ENCODE peak calls at places on chromosome 18, in nine cellular contexts. E is effector memory CD4-positive, alpha-beta T cell; H is H7; T is GM23248; S is Peyer's patch; B is neural progenitor cell; N is CD8-positive, alpha-beta memory T cell; K is heart right ventricle; Z is astrocyte of the cerebellum. I is an unnamed sample.

GRCh38 chr18:9876867-9877654 is 8.7 kb upstream of the TXNDC2 start:
- DNase-seq in S (no peak), Z (peak; percentile 22), E (no peak), T (peak; percentile 89), H (no peak), B (peak; percentile 66), N (no peak), K (no peak), I (peak; percentile 68)

GRCh38 chr18:50830544-50830943 is 10.7 kb upstream of the MRO start:
- DNase-seq in E (no peak), H (no peak), N (no peak), Z (no peak), K (no peak), B (no peak), S (no peak), T (no peak), I (no peak)

GRCh38 chr18:23391156-23391555 is 61.9 kb upstream of the RIOK3 start:
- DNase-seq in H (no peak), S (no peak), B (no peak), E (no peak), T (no peak), Z (no peak), K (no peak), N (no peak), I (no peak)

GRCh38 chr18:31217038-31217437 is 54.4 kb upstream of the DSC1 start:
- DNase-seq in T (no peak), E (no peak), Z (no peak), N (no peak), H (no peak), B (peak; percentile 26), K (no peak), S (no peak), I (no peak)

GRCh38 chr18:448116-448515 is 52.4 kb downstream of the COLEC12 start:
- DNase-seq in T (no peak), Z (no peak), B (no peak), E (no peak), K (no peak), N (no peak), H (no peak), S (no peak), I (no peak)

GRCh38 chr18:8977166-8977565 is 125.3 kb upstream of the NDUFV2 start:
- DNase-seq in S (no peak), E (no peak), K (no peak), N (no peak), Z (no peak), H (no peak), B (no peak), T (no peak), I (no peak)

GRCh38 chr18:8951491-8951890 is 151.0 kb upstream of the NDUFV2 start:
- DNase-seq in N (no peak), E (no peak), T (no peak), B (no peak), K (no peak), Z (no peak), H (no peak), S (no peak), I (no peak)

GRCh38 chr18:78601349-78601748 is 378.3 kb upstream of the SALL3 start:
- DNase-seq in B (peak; percentile 16), H (no peak), T (no peak), K (no peak), E (no peak), N (no peak), Z (no peak), S (no peak), I (no peak)

GRCh38 chr18:52326001-52326400 is 14.0 kb upstream of the DCC start:
- DNase-seq in Z (no peak), H (no peak), S (no peak), N (no peak), K (no peak), B (no peak), T (no peak), E (no peak), I (no peak)

GRCh38 chr18:8049147-8049546 is 482.0 kb downstream of the PTPRM start:
- DNase-seq in N (no peak), E (no peak), Z (no peak), S (no peak), T (peak; percentile 9), B (no peak), H (no peak), K (no peak), I (no peak)

GRCh38 chr18:79927597-79928562 is 23.6 kb downstream of the SLC66A2 start:
- DNase-seq in E (no peak), K (no peak), Z (no peak), S (peak; percentile 42), N (no peak), H (no peak), B (peak; percentile 59), T (no peak), I (peak; percentile 92)

GRCh38 chr18:23387265-23387664 is 65.8 kb upstream of the RIOK3 start:
- DNase-seq in E (no peak), S (no peak), B (peak; percentile 20), T (no peak), H (no peak), Z (no peak), K (no peak), N (no peak), I (no peak)

GRCh38 chr18:37535968-37536367 is 29.6 kb downstream of the CELF4 start:
- DNase-seq in K (no peak), H (no peak), B (no peak), S (no peak), Z (no peak), T (peak; percentile 58), E (no peak), N (no peak), I (no peak)

GRCh38 chr18:35938562-35938961 is 33.9 kb upstream of the RMP24 start:
- DNase-seq in Z (no peak), K (no peak), T (peak; percentile 13), S (no peak), H (no peak), E (no peak), B (no peak), N (no peak), I (no peak)

GRCh38 chr18:44885507-44885906 is 204.8 kb downstream of the SETBP1 start:
- DNase-seq in H (no peak), S (no peak), N (no peak), Z (no peak), E (no peak), K (no peak), T (no peak), B (no peak), I (no peak)

GRCh38 chr18:6096747-6097146 is 201.4 kb upstream of the TMEM200C start:
- DNase-seq in K (no peak), N (no peak), T (no peak), H (peak; percentile 39), B (peak; percentile 49), E (no peak), S (no peak), Z (no peak), I (no peak)

DNA sequence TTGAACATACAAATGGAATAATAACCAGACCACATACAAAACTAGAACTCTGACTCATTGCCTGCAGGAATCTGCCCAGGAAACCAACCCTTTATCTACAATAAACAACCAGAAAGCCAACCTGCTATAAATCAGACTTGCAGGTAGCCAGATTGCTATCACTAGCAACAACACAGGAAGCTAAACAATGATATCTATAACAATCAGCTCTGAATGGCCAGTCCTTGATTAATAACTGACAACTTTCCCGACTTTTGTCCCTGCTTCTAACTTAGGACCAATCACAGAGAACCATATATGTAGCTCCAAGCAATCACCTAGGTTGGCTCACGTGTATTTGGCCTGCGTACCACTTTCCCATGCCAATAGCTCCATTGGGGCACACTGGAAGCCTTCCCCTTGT is 470.8 kb downstream of the RIT2 start:
- DNase-seq in H (no peak), Z (peak; percentile 12), E (no peak), S (no peak), T (no peak), N (no peak), K (no peak), B (no peak), I (no peak)
- H3K4me3 ChIP-seq in H (no peak overlapping the region), Z (no peak overlapping the region), E (no peak overlapping the region), S (no peak overlapping the region), T (no peak overlapping the region), N (no peak overlapping the region), K (no peak overlapping the region), B (no peak overlapping the region), I (no peak overlapping the region)

DNA sequence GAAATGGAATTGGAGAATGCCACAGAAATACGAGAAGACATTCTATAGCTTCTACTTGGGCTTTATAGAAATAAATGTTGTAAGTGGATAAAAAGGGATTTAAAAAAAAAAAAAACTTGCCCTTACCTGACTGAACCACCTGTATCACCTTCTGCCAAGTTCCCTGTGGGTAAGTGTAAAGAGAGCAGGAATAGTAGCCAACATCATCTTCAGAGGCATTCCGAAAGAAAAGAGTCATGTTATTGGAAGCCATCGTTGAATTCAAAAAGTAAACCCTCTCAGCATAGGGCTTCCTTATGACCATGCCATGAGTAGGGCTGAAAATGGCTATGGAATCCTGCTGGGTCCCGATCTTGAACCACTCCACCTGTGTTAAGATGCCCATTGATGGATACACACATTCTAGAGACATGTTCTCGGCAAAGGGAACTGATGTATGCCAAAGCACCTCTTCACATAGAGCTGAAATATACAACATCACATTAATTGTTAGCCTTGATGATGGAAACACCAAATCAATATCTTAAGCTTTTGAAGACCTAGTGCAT is 991 bp downstream of the CD226 start:
- DNase-seq in H (no peak), K (no peak), B (no peak), S (no peak), T (no peak), N (no peak), E (no peak), Z (no peak), I (no peak)
- H3K4me3 ChIP-seq in H (no peak overlapping the region), K (no peak overlapping the region), B (no peak overlapping the region), S (peak overlapping the region; percentile 8), T (no peak overlapping the region), N (peak overlapping the region; percentile 59), E (peak overlapping the region; percentile 47), Z (no peak overlapping the region), I (no peak overlapping the region)

DNA sequence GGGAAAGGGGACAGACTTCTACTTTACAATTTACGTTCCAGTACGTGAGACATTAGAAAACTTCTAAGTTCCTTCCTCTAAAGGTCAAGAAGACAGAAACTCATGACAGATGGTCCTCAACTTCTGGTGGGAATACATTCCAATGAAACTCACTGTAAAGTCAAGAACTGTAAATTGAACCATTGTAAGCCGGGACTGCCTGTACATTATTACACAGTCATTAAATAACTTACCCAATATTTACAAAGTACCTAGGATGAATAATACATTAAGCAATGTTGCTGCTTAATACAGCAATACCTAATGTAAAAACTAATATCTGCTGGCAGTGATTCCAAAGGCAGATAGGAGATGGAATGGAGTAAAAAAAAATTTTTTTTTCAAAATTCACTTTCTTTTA is 51.9 kb downstream of the CDH2 start:
- DNase-seq in T (no peak), S (no peak), Z (no peak), H (no peak), N (no peak), K (no peak), B (no peak), E (no peak), I (no peak)
- H3K4me3 ChIP-seq in T (peak overlapping the region; percentile 58), S (no peak overlapping the region), Z (no peak overlapping the region), H (no peak overlapping the region), N (no peak overlapping the region), K (no peak overlapping the region), B (no peak overlapping the region), E (no peak overlapping the region), I (no peak overlapping the region)

DNA sequence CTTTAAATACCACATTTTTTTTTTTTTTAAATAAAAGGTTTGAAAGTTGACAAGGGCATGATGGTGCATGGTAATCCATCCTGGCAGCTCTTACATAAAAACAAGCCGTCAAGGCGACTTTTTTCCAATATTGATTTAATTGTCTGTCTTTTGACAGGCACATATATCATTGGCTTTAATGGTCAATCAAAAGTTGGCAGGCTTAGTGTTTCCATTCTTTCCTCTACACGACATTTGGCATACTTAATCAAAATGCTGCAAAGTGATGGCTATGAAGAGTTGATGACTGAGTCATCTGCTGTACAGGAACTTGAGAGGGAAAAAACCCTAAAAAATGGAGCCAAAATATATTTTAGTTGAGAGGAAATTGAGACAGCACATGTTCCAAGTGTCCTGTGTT is 3.0 kb downstream of the TSHZ1 start:
- DNase-seq in N (no peak), Z (peak; percentile 65), K (no peak), E (no peak), H (no peak), B (no peak), T (peak; percentile 51), S (no peak), I (no peak)
- H3K4me3 ChIP-seq in N (no peak overlapping the region), Z (peak overlapping the region; percentile 66), K (no peak overlapping the region), E (no peak overlapping the region), H (no peak overlapping the region), B (no peak overlapping the region), T (peak overlapping the region; percentile 75), S (no peak overlapping the region), I (no peak overlapping the region)